ENCODE peak calls at places on chromosomes 13 and 19, in four cellular contexts. I is transverse colon, D is osteoblast, R is heart right ventricle. E is an unnamed sample.

GRCh38 chr19:7072541-7072940 is 3.0 kb downstream of the ZNF557 start:
- DNase-seq in D (no peak), R (no peak), I (no peak), E (no peak)

GRCh38 chr13:29937379-29937778 is 87.0 kb upstream of the UBL3 start:
- DNase-seq in D (no peak), R (no peak), I (no peak), E (no peak)

GRCh38 chr13:36820222-36820621 is 1.2 kb downstream of the RFXAP start:
- DNase-seq in I (no peak), R (no peak), D (no peak), E (peak; percentile 36)

GRCh38 chr13:23741879-23742510 is 147.2 kb downstream of the MIPEP start:
- DNase-seq in D (no peak), R (no peak), I (no peak), E (no peak)

GRCh38 chr13:113853518-113854237 is 10.2 kb downstream of the GAS6 start:
- DNase-seq in D (peak; percentile 62), I (no peak), R (peak; percentile 76), E (no peak)

GRCh38 chr13:106521101-106521799 is 14.2 kb downstream of the EFNB2 start:
- DNase-seq in D (no peak), R (no peak), I (no peak), E (no peak)

GRCh38 chr13:50128406-50129048 is 113.3 kb downstream of the KCNRG start:
- DNase-seq in I (no peak), D (no peak), R (no peak), E (no peak)

GRCh38 chr19:16637535-16637934 is 9.5 kb upstream of the MED26 start:
- DNase-seq in I (no peak), R (no peak), D (no peak), E (no peak)

GRCh38 chr13:60646600-60646999 is 249.6 kb downstream of the TDRD3 start:
- DNase-seq in D (no peak), R (no peak), I (no peak), E (no peak)

DNA sequence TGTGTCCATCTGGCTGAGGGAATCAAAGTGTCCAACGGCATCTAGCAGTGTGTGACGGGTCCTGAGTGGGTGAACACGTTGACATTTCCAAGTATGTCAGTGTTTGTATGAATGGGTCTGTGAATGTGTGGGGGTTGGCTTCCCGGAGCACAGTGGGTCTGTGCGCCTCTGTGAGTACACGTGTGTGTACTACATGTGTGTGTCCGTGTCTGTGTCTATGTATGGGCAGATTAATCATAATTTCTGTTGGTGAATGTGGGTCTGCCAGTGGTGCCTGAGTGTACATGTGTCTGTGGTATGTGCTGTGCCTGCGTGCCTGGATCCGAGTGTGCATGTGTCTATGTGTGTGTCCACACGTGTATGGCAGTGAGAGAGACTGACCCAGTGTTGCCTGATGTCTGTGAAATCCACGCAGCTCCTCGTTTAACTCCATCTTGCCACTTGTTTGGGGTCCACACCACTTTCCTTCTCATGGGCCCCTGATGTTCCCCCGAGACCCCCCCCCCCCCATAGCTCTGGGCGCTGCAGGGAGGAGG is 5.4 kb downstream of the CCDC8 start:
- DNase-seq in R (no peak), D (peak; percentile 58), I (no peak), E (no peak)
- H3K4me3 ChIP-seq in R (no peak overlapping the region), D (no peak overlapping the region), I (no peak overlapping the region), E (no peak overlapping the region)

GRCh38 chr13:69585656-69586055 is 522.0 kb upstream of the ATXN8OS start:
- DNase-seq in I (no peak), R (no peak), D (no peak), E (no peak)
- TF ChIP-seq CTCF in I (no peak), R (no peak), D (no peak), E (no peak)

GRCh38 chr13:97429681-97430081 is 4.3 kb upstream of the RAP2A start:
- DNase-seq in D (peak; percentile 80), R (peak; percentile 5), I (no peak), E (no peak)
- H3K4me3 ChIP-seq in D (peak overlapping the region; percentile 60), R (no peak overlapping the region), I (no peak overlapping the region), E (no peak overlapping the region)

GRCh38 chr19:42252365-42253244 is 2.3 kb downstream of the ERF start:
- DNase-seq in I (no peak), R (peak; percentile 58), D (peak; percentile 97), E (no peak)

GRCh38 chr19:42254850-42255765 is at the start of gene ERF:
- DNase-seq in D (peak; percentile 100), R (peak; percentile 94), I (peak; percentile 95), E (peak; percentile 53)

GRCh38 chr19:42253245-42254082 is 1.5 kb downstream of the ERF start:
- DNase-seq in I (peak; percentile 73), D (peak; percentile 96), R (peak; percentile 66), E (no peak)

GRCh38 chr19:42255766-42256750 is 1.1 kb upstream of the ERF start:
- DNase-seq in I (no peak), D (peak; percentile 91), R (peak; percentile 83), E (no peak)

DNA sequence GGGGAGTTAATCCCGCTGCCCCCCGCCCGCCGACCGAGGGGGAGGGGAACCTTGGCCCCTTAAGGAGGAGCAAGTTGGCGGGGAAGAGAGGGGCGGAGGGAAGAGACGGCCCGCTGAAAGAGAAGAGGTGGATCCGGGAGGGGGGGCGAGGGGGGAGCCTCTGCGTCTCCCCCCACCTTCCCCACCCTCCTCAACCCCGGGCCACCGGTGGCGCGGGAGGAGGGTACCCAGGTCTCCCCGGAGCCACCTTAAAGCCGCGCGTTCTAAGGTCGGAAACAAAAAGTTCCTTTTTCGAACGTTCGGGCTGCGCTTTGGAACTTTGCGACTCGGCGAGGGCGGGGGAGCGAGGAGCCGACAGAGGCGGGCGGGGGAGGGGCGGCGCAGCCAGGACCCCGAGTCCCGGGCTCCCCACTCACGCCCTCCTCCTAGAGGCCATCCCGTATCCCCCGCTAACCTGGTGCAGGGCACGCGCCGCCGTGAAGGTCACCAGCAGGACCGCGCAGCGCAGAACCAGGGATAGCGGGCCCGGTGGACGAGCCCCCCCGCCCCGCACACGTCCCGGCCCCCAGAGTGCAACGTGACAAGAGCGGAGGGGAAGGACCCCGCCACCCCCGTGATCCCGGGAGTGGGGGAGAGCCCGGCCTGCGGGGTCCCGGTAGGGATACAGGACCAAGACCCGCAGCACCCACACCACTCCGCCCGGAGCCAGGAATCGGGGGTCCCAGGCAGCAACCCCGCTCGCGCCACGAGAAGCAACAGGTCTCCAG is 662 bp downstream of the ERF start:
- DNase-seq in I (peak; percentile 84), D (peak; percentile 90), R (peak; percentile 83), E (no peak)
- TF ChIP-seq CTCF in I (no peak), D (no peak), R (peak; percentile 30), E (no peak)

DNA sequence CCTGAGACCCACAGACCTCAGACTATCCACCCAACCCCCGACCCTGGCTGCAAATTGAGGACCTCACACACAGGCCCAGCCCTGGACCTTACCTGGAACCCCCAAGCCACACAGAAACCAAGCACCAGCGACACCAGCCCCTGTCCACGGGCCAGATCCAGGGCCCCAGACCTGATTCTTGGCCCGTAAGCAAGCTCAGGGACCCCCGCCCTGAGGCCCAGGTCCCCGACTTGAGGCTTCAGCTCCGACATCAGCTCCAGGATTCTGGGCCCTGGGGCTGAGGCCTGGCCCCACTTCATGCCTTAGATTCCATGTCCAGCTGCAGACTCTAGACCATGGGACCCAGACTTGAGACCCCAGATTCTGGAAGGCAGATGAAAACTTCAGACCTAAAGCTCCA is 6.3 kb downstream of the TTYH1 start:
- DNase-seq in I (no peak), D (no peak), R (no peak), E (no peak)
- H3K4me3 ChIP-seq in I (no peak overlapping the region), D (no peak overlapping the region), R (no peak overlapping the region), E (no peak overlapping the region)

GRCh38 chr13:25218011-25218410 is 45.9 kb upstream of the AMER2 start:
- DNase-seq in D (no peak), I (no peak), R (no peak), E (no peak)

GRCh38 chr13:25213716-25214115 is 41.6 kb upstream of the AMER2 start:
- DNase-seq in D (no peak), I (no peak), R (no peak), E (no peak)

GRCh38 chr13:25215253-25215575 is 43.1 kb upstream of the AMER2 start:
- DNase-seq in I (no peak), D (no peak), R (no peak), E (no peak)

GRCh38 chr13:25217023-25217909 is 45.2 kb upstream of the AMER2 start:
- DNase-seq in I (no peak), R (no peak), D (no peak), E (no peak)

DNA sequence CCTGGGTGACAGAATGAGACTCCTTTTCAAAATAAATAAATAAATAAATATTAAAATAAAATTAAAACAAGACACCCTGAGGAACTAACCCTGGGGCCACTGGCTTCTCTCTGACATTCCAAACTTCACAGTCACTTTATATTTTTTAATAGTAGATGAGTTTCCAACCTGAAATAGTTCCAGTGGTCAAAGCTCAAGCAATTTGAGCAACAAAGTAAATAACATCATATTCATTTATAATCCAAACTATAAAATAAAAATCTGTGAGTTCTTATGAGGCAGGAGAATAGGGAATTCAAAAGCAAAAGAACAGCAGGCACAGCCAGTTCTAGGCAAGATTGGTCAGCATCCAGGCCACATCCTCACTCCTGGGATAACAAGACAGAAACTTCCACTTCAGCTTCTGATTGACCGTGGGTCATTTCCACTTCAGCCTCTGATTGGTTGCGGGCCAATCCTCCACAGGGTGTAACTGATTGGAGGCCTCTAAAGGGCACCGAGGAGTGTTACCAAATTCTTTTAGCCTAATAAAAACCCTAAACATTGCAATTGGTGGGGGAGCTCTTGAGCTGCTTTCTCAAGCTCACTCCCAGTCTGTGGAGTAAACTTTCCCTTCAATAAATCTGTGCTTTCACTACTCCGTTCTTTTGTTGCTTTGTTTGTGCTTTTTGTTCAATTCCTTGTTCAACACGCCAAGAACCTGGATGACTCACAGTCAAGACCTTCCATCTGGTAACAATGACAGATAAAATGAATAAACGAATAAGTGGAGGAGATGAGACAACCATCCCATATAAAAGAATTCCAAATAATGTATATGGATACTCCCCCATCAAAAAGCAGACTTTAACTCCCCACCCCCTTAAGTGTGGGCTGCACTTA is 42.5 kb upstream of the AMER2 start:
- DNase-seq in R (peak; percentile 15), D (no peak), I (no peak), E (no peak)
- TF ChIP-seq CTCF in R (no peak), D (no peak), I (no peak), E (no peak)

GRCh38 chr19:2061093-2061935 is 10.3 kb upstream of the MKNK2 start:
- DNase-seq in I (peak; percentile 100), R (peak; percentile 99), D (peak; percentile 100), E (peak; percentile 95)

GRCh38 chr19:2058570-2059421 is 7.8 kb upstream of the MKNK2 start:
- DNase-seq in R (no peak), I (peak; percentile 12), D (peak; percentile 52), E (no peak)

GRCh38 chr19:2057484-2058469 is 6.7 kb upstream of the MKNK2 start:
- DNase-seq in R (no peak), I (peak; percentile 10), D (peak; percentile 58), E (no peak)

GRCh38 chr19:2061936-2062729 is 11.1 kb upstream of the MKNK2 start:
- DNase-seq in D (peak; percentile 82), I (no peak), R (no peak), E (no peak)

DNA sequence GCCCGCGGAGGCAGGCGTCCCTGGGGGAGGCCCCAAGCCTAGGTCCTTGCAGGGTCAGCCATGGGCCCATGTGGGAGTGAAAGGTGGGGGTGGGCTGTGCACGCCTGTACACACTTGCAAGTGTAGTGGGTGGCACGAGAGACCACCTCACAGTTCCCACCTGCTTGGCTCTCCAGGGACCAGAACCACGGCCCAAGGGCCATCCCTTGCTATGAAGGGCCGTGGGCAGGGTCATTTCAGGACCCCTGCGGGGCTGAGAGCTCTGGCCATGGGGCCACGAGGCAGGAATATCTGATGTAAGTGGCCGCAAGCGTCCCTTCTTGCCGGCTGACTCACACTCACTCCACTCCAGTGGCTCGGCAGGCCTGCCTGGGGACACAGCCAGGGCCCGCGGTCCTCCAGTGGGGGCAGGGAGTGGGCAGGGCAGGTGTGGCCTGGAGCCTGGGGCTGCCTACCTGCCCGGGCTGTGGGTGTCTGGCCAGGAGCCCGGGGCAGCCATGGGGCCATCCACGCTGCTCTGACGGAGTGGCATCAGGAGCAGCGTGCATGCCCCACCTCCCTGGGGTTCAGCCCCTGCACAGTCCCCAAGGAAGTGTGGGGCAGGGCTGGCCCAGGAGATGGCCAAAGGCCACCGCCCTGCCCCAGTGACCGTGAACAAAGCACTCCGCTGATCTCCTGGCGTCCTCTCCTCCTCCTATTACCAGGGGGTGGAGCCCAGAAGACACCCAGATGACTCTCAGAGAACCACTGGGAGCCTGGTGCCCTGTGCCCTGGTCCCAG is 8.6 kb upstream of the MKNK2 start:
- DNase-seq in D (peak; percentile 94), I (peak; percentile 91), R (no peak), E (no peak)
- H3K4me3 ChIP-seq in D (peak overlapping the region; percentile 35), I (no peak overlapping the region), R (peak overlapping the region; percentile 68), E (peak overlapping the region; percentile 63)

E was measured in GM12864.